ENCODE peak calls at places on chromosome 9, in ten cellular contexts. D is activated CD4-positive, CD25-positive, alpha-beta regulatory T cell; Q is effector memory CD8-positive, alpha-beta T cell; X is endothelial cell; P is GM13977; J is HEK293T; Z is Caki2; N is GM12865; L is Peyer's patch; A is NCI-H460. B is an unnamed sample.

GRCh38 chr9:7051711-7052110 is 293.9 kb downstream of the KDM4C start:
- DNase-seq in A (no peak), Z (no peak), N (no peak), D (no peak), P (no peak), X (no peak), L (no peak), J (no peak), Q (no peak), B (no peak)

GRCh38 chr9:89311346-89312153 is 555 bp downstream of the CKS2 start:
- DNase-seq in L (peak), X (no peak), A (no peak), D (no peak), Q (no peak), P (no peak), J (peak), Z (peak), N (peak), B (no peak)

GRCh38 chr9:8014987-8015682 is 215.6 kb upstream of the DMAC1 start:
- DNase-seq in J (no peak), X (no peak), P (no peak), L (no peak), N (no peak), D (no peak), A (no peak), Z (no peak), Q (no peak), B (no peak)

GRCh38 chr9:33374190-33374589 is 28.2 kb downstream of the AQP7 start:
- DNase-seq in Q (no peak), L (peak), D (no peak), N (no peak), J (no peak), P (no peak), Z (no peak), X (no peak), A (no peak), B (no peak)

GRCh38 chr9:34651876-34652602 is at the start of gene IL11RA:
- DNase-seq in D (no peak), J (peak), Z (peak), X (peak), A (peak), N (peak), Q (no peak), P (peak), L (peak), B (no peak)

GRCh38 chr9:127162567-127163365 is 40.3 kb upstream of the ANGPTL2 start:
- DNase-seq in L (peak), X (no peak), P (no peak), A (no peak), D (no peak), Z (no peak), Q (no peak), J (no peak), N (no peak), B (no peak)

GRCh38 chr9:136385015-136385414 is 11.5 kb upstream of the CARD9 start:
- DNase-seq in J (no peak), N (no peak), P (no peak), A (no peak), X (no peak), Q (peak), L (no peak), D (no peak), Z (no peak), B (peak)

GRCh38 chr9:134670042-134670525 is 28.5 kb downstream of the COL5A1 start:
- DNase-seq in A (peak), X (no peak), Q (no peak), Z (peak), N (no peak), P (no peak), J (no peak), L (no peak), D (no peak), B (no peak)

GRCh38 chr9:128684325-128685021 is 4.5 kb upstream of the SET start:
- DNase-seq in L (peak), P (peak), A (peak), J (peak), N (peak), D (peak), Z (peak), Q (peak), X (peak), B (peak)

GRCh38 chr9:108852089-108852488 is 3.7 kb downstream of the ACTL7B start:
- DNase-seq in Z (no peak), N (no peak), P (no peak), L (no peak), D (no peak), J (no peak), A (no peak), Q (no peak), X (no peak), B (no peak)

GRCh38 chr9:98365227-98365669 is 109.8 kb upstream of the TBC1D2 start:
- DNase-seq in N (peak), J (no peak), Z (no peak), P (no peak), L (no peak), X (no peak), Q (no peak), A (no peak), D (no peak), B (no peak)

GRCh38 chr9:130119521-130120206 is 52.5 kb upstream of the NCS1 start:
- DNase-seq in N (no peak), D (no peak), J (no peak), X (no peak), Q (no peak), L (no peak), Z (peak), A (no peak), P (no peak), B (no peak)

GRCh38 chr9:107137495-107138202 is 145.4 kb upstream of the RAD23B start:
- DNase-seq in A (peak), X (peak), N (peak), D (no peak), P (peak), Q (peak), L (no peak), J (peak), Z (no peak), B (no peak)

GRCh38 chr9:68416891-68417570 is 60.6 kb downstream of the PGM5 start:
- DNase-seq in P (peak), J (peak), X (no peak), N (peak), A (peak), Q (no peak), L (no peak), Z (no peak), D (no peak), B (no peak)

GRCh38 chr9:5851445-5851844 is 18.5 kb upstream of the ERMP1 start:
- DNase-seq in A (no peak), P (peak), L (no peak), J (no peak), Q (peak), X (no peak), D (no peak), Z (no peak), N (peak), B (no peak)

GRCh38 chr9:118418887-118419620 is 714.9 kb downstream of the TLR4 start:
- DNase-seq in A (no peak), J (no peak), P (no peak), Z (peak), D (no peak), Q (no peak), N (no peak), X (no peak), L (peak), B (no peak)

GRCh38 chr9:6356441-6356840 is 28.3 kb downstream of the TPD52L3 start:
- DNase-seq in X (no peak), N (no peak), Q (no peak), D (no peak), Z (no peak), P (no peak), J (no peak), A (no peak), L (no peak), B (no peak)

GRCh38 chr9:16505159-16505558 is 365.3 kb downstream of the BNC2 start:
- DNase-seq in P (no peak), Z (no peak), D (no peak), Q (no peak), X (no peak), N (no peak), L (no peak), A (no peak), J (no peak), B (no peak)

GRCh38 chr9:21461377-21461776 is 20.7 kb downstream of the IFNE start:
- DNase-seq in Q (no peak), D (no peak), Z (no peak), L (no peak), X (no peak), N (no peak), J (no peak), A (no peak), P (no peak), B (no peak)

GRCh38 chr9:128420060-128420650 is 502 bp upstream of the CERCAM start:
- DNase-seq in Z (peak), Q (peak), P (peak), A (peak), X (peak), J (peak), L (peak), N (peak), D (peak), B (peak)

GRCh38 chr9:69130456-69131441 is 43.3 kb upstream of the TJP2 start:
- DNase-seq in J (no peak), Q (no peak), Z (peak), A (no peak), N (no peak), X (no peak), P (no peak), D (no peak), L (peak), B (no peak)

GRCh38 chr9:127451681-127452480 is 571 bp downstream of the LRSAM1 start:
- DNase-seq in D (no peak), Z (peak), N (peak), L (peak), P (peak), Q (peak), X (peak), A (no peak), J (peak), B (peak)

GRCh38 chr9:34498511-34498910 is 24.3 kb downstream of the ENHO start:
- DNase-seq in X (no peak), D (no peak), P (no peak), J (no peak), L (no peak), A (no peak), Q (no peak), N (no peak), Z (no peak), B (no peak)

GRCh38 chr9:114574438-114574837 is 13.1 kb upstream of the ATP6V1G1 start:
- DNase-seq in N (no peak), D (no peak), Q (no peak), X (no peak), Z (no peak), J (no peak), L (no peak), A (no peak), P (no peak), B (no peak)

GRCh38 chr9:17793713-17794622 is 215.1 kb downstream of the SH3GL2 start:
- DNase-seq in D (no peak), L (no peak), Z (no peak), Q (no peak), P (no peak), J (peak), X (no peak), N (peak), A (peak), B (no peak)

GRCh38 chr9:107426126-107426525 is 63.4 kb downstream of the KLF4 start:
- DNase-seq in J (no peak), N (no peak), D (no peak), L (no peak), A (no peak), Q (no peak), Z (no peak), P (no peak), X (no peak), B (no peak)

GRCh38 chr9:21552244-21552825 is 70.2 kb upstream of the IFNE start:
- DNase-seq in P (no peak), D (no peak), A (no peak), J (no peak), X (no peak), N (no peak), L (no peak), Q (no peak), Z (peak), B (no peak)

GRCh38 chr9:121029469-121029868 is 20.6 kb downstream of the C5 start:
- DNase-seq in J (no peak), X (no peak), D (no peak), A (no peak), N (no peak), P (no peak), Z (no peak), Q (no peak), L (no peak), B (no peak)

GRCh38 chr9:91100878-91101450 is 260.8 kb downstream of the AUH start:
- DNase-seq in P (no peak), X (no peak), N (no peak), Z (no peak), D (no peak), J (no peak), A (no peak), Q (no peak), L (no peak), B (no peak)

GRCh38 chr9:105198023-105198422 is 46.4 kb upstream of the SLC44A1 start:
- DNase-seq in N (no peak), X (no peak), P (no peak), D (no peak), Z (no peak), A (no peak), L (no peak), J (no peak), Q (no peak), B (no peak)

GRCh38 chr9:86818636-86819035 is 128.7 kb downstream of the GAS1 start:
- DNase-seq in X (no peak), J (no peak), A (no peak), L (no peak), P (no peak), N (no peak), Q (no peak), D (no peak), Z (no peak), B (no peak)

GRCh38 chr9:128621730-128622455 is 34.8 kb downstream of the DYNC2I2 start:
- DNase-seq in A (no peak), X (no peak), D (no peak), P (no peak), Z (no peak), N (no peak), L (no peak), J (no peak), Q (no peak), B (no peak)

GRCh38 chr9:87812375-87813118 is 70.1 kb upstream of the SPATA31E1 start:
- DNase-seq in A (peak), N (peak), X (peak), Q (no peak), P (no peak), Z (peak), L (no peak), J (peak), D (no peak), B (no peak)

GRCh38 chr9:87519415-87519989 is 21.8 kb downstream of the DAPK1 start:
- DNase-seq in D (no peak), Z (no peak), Q (no peak), J (no peak), P (no peak), X (no peak), N (no peak), A (no peak), L (no peak), B (no peak)

GRCh38 chr9:73573235-73573634 is 421.6 kb downstream of the ANXA1 start:
- DNase-seq in L (no peak), A (no peak), J (no peak), Z (no peak), D (no peak), Q (no peak), N (no peak), P (no peak), X (no peak), B (no peak)

GRCh38 chr9:88596376-88596775 is 61.4 kb downstream of the NXNL2 start:
- DNase-seq in D (no peak), Q (no peak), P (no peak), X (no peak), L (no peak), N (no peak), Z (no peak), A (no peak), J (no peak), B (no peak)